ENCODE peak calls at places on chromosomes 1 and 21, in ten cellular contexts. One of them, this sample, is unnamed.

GRCh38 chr1:162847839-162848453 is 13.0 kb downstream of the CCDC190 start:
- DNase-seq in mammary epithelial cell: peak
- DNase-seq in GM20000: peak
- DNase-seq in CD4-positive, alpha-beta T cell: peak
- DNase-seq in omental fat pad: peak
- DNase-seq in A673: peak
- DNase-seq in ovary: peak
- DNase-seq in type B pancreatic cell: peak
- DNase-seq in choroid plexus epithelial cell: peak
- DNase-seq in GM12865: peak
- DNase-seq in this sample: peak

GRCh38 chr1:7585216-7585907 is 185.7 kb upstream of the VAMP3 start:
- DNase-seq in GM20000: no peak
- DNase-seq in omental fat pad: no peak
- DNase-seq in GM12865: no peak
- DNase-seq in ovary: peak
- DNase-seq in CD4-positive, alpha-beta T cell: no peak
- DNase-seq in mammary epithelial cell: no peak
- DNase-seq in choroid plexus epithelial cell: no peak
- DNase-seq in A673: no peak
- DNase-seq in type B pancreatic cell: no peak
- DNase-seq in this sample: no peak

GRCh38 chr21:14741237-14741636 is 195.1 kb upstream of the SAMSN1 start:
- DNase-seq in GM20000: no peak
- DNase-seq in choroid plexus epithelial cell: peak
- DNase-seq in ovary: no peak
- DNase-seq in CD4-positive, alpha-beta T cell: no peak
- DNase-seq in GM12865: no peak
- DNase-seq in omental fat pad: no peak
- DNase-seq in mammary epithelial cell: peak
- DNase-seq in type B pancreatic cell: no peak
- DNase-seq in A673: no peak
- DNase-seq in this sample: no peak

GRCh38 chr1:80656011-80656627 is 1144.6 kb upstream of the ADGRL2 start:
- DNase-seq in GM12865: peak
- DNase-seq in choroid plexus epithelial cell: peak
- DNase-seq in A673: peak
- DNase-seq in mammary epithelial cell: peak
- DNase-seq in type B pancreatic cell: no peak
- DNase-seq in omental fat pad: no peak
- DNase-seq in GM20000: no peak
- DNase-seq in ovary: no peak
- DNase-seq in CD4-positive, alpha-beta T cell: no peak
- DNase-seq in this sample: no peak

GRCh38 chr21:31913191-31913608 is 40.4 kb downstream of the HUNK start:
- DNase-seq in type B pancreatic cell: no peak
- DNase-seq in A673: no peak
- DNase-seq in omental fat pad: no peak
- DNase-seq in ovary: no peak
- DNase-seq in GM12865: no peak
- DNase-seq in GM20000: no peak
- DNase-seq in choroid plexus epithelial cell: no peak
- DNase-seq in CD4-positive, alpha-beta T cell: no peak
- DNase-seq in mammary epithelial cell: no peak
- DNase-seq in this sample: no peak

GRCh38 chr1:109793486-109794318 is 30.0 kb upstream of the EPS8L3 start:
- DNase-seq in type B pancreatic cell: peak
- DNase-seq in mammary epithelial cell: peak
- DNase-seq in GM20000: no peak
- DNase-seq in choroid plexus epithelial cell: peak
- DNase-seq in A673: peak
- DNase-seq in ovary: peak
- DNase-seq in CD4-positive, alpha-beta T cell: no peak
- DNase-seq in omental fat pad: peak
- DNase-seq in GM12865: no peak
- DNase-seq in this sample: peak

GRCh38 chr1:96416690-96417444 is 304.7 kb upstream of the PTBP2 start:
- DNase-seq in A673: no peak
- DNase-seq in choroid plexus epithelial cell: peak
- DNase-seq in type B pancreatic cell: no peak
- DNase-seq in GM12865: peak
- DNase-seq in GM20000: peak
- DNase-seq in CD4-positive, alpha-beta T cell: no peak
- DNase-seq in mammary epithelial cell: peak
- DNase-seq in ovary: no peak
- DNase-seq in omental fat pad: no peak
- DNase-seq in this sample: no peak

GRCh38 chr21:17688912-17689874 is 76.5 kb upstream of the BTG3 start:
- DNase-seq in CD4-positive, alpha-beta T cell: peak
- DNase-seq in mammary epithelial cell: peak
- DNase-seq in A673: peak
- DNase-seq in omental fat pad: no peak
- DNase-seq in GM20000: no peak
- DNase-seq in choroid plexus epithelial cell: peak
- DNase-seq in ovary: peak
- DNase-seq in type B pancreatic cell: no peak
- DNase-seq in GM12865: peak
- DNase-seq in this sample: peak

DNA sequence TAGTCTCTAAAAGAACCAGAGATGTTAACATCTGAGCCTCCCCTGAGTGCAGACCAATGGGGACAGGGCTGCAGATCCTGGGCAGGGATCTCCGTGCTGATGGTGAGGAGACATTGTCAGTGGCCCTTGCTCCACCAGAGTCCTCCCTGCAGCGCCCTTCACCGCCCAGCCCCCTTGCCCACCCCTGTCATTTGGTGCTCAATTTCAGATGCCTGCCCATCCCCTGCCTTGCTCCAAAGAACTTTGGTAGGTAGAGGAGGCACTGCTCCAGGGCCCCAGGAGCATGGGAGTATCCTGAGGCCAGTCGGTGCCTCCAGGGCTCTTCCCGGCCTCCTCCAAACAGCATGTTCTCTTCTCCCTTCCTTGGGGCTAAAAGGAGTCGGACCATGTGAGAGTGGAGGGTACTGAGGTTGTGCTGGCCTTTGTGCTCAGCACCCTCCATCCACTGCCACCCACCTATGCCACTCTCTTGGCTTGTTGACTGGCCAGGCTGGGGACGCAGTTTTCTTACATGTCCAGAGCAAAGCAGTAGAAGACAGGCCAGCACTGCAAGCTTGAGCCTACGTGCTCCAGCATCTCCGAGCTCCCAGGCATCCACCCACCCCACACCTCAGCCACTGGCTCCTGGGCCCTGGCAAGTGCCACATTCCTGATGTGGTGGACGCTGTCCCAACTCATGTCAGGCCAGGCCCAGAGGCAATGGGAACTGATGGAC is 160.1 kb downstream of the TRIM33 start:
- DNase-seq in CD4-positive, alpha-beta T cell: no peak
- DNase-seq in GM12865: no peak
- DNase-seq in GM20000: no peak
- DNase-seq in A673: no peak
- DNase-seq in type B pancreatic cell: peak
- DNase-seq in mammary epithelial cell: no peak
- DNase-seq in omental fat pad: no peak
- DNase-seq in ovary: no peak
- DNase-seq in choroid plexus epithelial cell: no peak
- DNase-seq in this sample: no peak
- TF ChIP-seq CTCF in CD4-positive, alpha-beta T cell: no peak
- TF ChIP-seq CTCF in GM12865: no peak
- TF ChIP-seq CTCF in GM20000: no peak
- TF ChIP-seq CTCF in A673: no peak
- TF ChIP-seq CTCF in type B pancreatic cell: no peak
- TF ChIP-seq CTCF in mammary epithelial cell: no peak
- TF ChIP-seq CTCF in omental fat pad: no peak
- TF ChIP-seq CTCF in ovary: no peak
- TF ChIP-seq CTCF in choroid plexus epithelial cell: no peak
- TF ChIP-seq CTCF in this sample: no peak

DNA sequence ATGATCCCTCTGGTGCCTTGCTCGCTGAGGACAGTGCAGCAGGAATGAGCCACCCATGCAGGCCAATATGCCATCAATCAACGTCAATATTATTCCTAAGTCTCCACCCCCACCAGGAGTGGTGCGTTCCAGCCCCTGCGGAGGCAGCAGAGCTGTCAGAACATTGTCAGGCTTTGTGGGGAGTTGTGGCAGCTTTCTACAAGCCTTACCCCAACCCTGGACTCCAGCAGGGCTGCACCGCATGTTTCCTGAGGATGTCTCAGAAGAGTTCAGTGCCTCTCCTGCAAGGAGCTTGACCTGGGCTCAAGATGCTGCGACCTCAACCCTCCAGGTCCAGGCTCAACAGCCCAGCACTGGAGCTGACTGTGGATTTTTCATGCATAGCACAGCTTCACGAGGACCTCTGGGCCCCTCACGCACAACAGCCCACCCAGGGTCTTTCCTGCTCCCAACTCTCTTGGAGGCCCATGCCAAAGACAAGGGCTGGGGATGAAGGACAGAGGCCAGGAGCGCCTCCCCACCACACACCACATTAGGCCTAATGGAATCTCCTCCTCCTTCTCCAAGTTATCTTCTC is 67.5 kb downstream of the PSMG1 start:
- DNase-seq in GM20000: no peak
- DNase-seq in A673: no peak
- DNase-seq in mammary epithelial cell: no peak
- DNase-seq in GM12865: no peak
- DNase-seq in type B pancreatic cell: no peak
- DNase-seq in CD4-positive, alpha-beta T cell: no peak
- DNase-seq in ovary: no peak
- DNase-seq in omental fat pad: no peak
- DNase-seq in choroid plexus epithelial cell: no peak
- DNase-seq in this sample: no peak
- TF ChIP-seq CTCF in GM20000: no peak
- TF ChIP-seq CTCF in A673: no peak
- TF ChIP-seq CTCF in mammary epithelial cell: no peak
- TF ChIP-seq CTCF in GM12865: no peak
- TF ChIP-seq CTCF in type B pancreatic cell: no peak
- TF ChIP-seq CTCF in CD4-positive, alpha-beta T cell: no peak
- TF ChIP-seq CTCF in ovary: no peak
- TF ChIP-seq CTCF in omental fat pad: no peak
- TF ChIP-seq CTCF in choroid plexus epithelial cell: peak
- TF ChIP-seq CTCF in this sample: no peak

GRCh38 chr1:19182223-19182622 is 27.8 kb downstream of the UBR4 start:
- DNase-seq in GM12865: no peak
- DNase-seq in A673: no peak
- DNase-seq in choroid plexus epithelial cell: no peak
- DNase-seq in CD4-positive, alpha-beta T cell: no peak
- DNase-seq in mammary epithelial cell: no peak
- DNase-seq in ovary: no peak
- DNase-seq in GM20000: no peak
- DNase-seq in omental fat pad: no peak
- DNase-seq in type B pancreatic cell: no peak
- DNase-seq in this sample: no peak

GRCh38 chr1:19178734-19179398 is 31.2 kb downstream of the UBR4 start:
- DNase-seq in GM12865: no peak
- DNase-seq in omental fat pad: no peak
- DNase-seq in GM20000: no peak
- DNase-seq in ovary: no peak
- DNase-seq in A673: no peak
- DNase-seq in mammary epithelial cell: no peak
- DNase-seq in CD4-positive, alpha-beta T cell: no peak
- DNase-seq in type B pancreatic cell: no peak
- DNase-seq in choroid plexus epithelial cell: no peak
- DNase-seq in this sample: no peak

GRCh38 chr1:19177811-19178210 is 32.3 kb downstream of the UBR4 start:
- DNase-seq in GM20000: no peak
- DNase-seq in GM12865: no peak
- DNase-seq in choroid plexus epithelial cell: no peak
- DNase-seq in A673: no peak
- DNase-seq in type B pancreatic cell: no peak
- DNase-seq in ovary: no peak
- DNase-seq in mammary epithelial cell: no peak
- DNase-seq in CD4-positive, alpha-beta T cell: no peak
- DNase-seq in omental fat pad: no peak
- DNase-seq in this sample: no peak

GRCh38 chr1:19179597-19180271 is 30.3 kb downstream of the UBR4 start:
- DNase-seq in GM12865: peak
- DNase-seq in mammary epithelial cell: no peak
- DNase-seq in GM20000: no peak
- DNase-seq in omental fat pad: no peak
- DNase-seq in A673: peak
- DNase-seq in CD4-positive, alpha-beta T cell: no peak
- DNase-seq in type B pancreatic cell: no peak
- DNase-seq in ovary: no peak
- DNase-seq in choroid plexus epithelial cell: peak
- DNase-seq in this sample: no peak
- TF ChIP-seq CTCF in GM12865: peak
- TF ChIP-seq CTCF in mammary epithelial cell: peak
- TF ChIP-seq CTCF in GM20000: no peak
- TF ChIP-seq CTCF in omental fat pad: no peak
- TF ChIP-seq CTCF in A673: peak
- TF ChIP-seq CTCF in CD4-positive, alpha-beta T cell: peak
- TF ChIP-seq CTCF in type B pancreatic cell: peak
- TF ChIP-seq CTCF in ovary: no peak
- TF ChIP-seq CTCF in choroid plexus epithelial cell: peak
- TF ChIP-seq CTCF in this sample: peak

GRCh38 chr21:36477559-36477958 is 2.4 kb downstream of the CLDN14 start:
- DNase-seq in CD4-positive, alpha-beta T cell: no peak
- DNase-seq in ovary: no peak
- DNase-seq in GM20000: no peak
- DNase-seq in GM12865: no peak
- DNase-seq in A673: no peak
- DNase-seq in mammary epithelial cell: no peak
- DNase-seq in omental fat pad: no peak
- DNase-seq in choroid plexus epithelial cell: no peak
- DNase-seq in type B pancreatic cell: no peak
- DNase-seq in this sample: no peak

GRCh38 chr21:36480618-36481017 is 696 bp upstream of the CLDN14 start:
- DNase-seq in mammary epithelial cell: no peak
- DNase-seq in GM12865: no peak
- DNase-seq in choroid plexus epithelial cell: no peak
- DNase-seq in ovary: no peak
- DNase-seq in omental fat pad: no peak
- DNase-seq in A673: no peak
- DNase-seq in CD4-positive, alpha-beta T cell: no peak
- DNase-seq in GM20000: no peak
- DNase-seq in type B pancreatic cell: no peak
- DNase-seq in this sample: no peak

GRCh38 chr21:36478207-36478701 is 1.7 kb downstream of the CLDN14 start:
- DNase-seq in choroid plexus epithelial cell: peak
- DNase-seq in A673: peak
- DNase-seq in mammary epithelial cell: peak
- DNase-seq in omental fat pad: no peak
- DNase-seq in GM20000: no peak
- DNase-seq in ovary: no peak
- DNase-seq in GM12865: peak
- DNase-seq in CD4-positive, alpha-beta T cell: no peak
- DNase-seq in type B pancreatic cell: no peak
- DNase-seq in this sample: no peak

GRCh38 chr21:36479415-36480402 is at the start of gene CLDN14:
- DNase-seq in ovary: no peak
- DNase-seq in omental fat pad: no peak
- DNase-seq in GM20000: no peak
- DNase-seq in mammary epithelial cell: no peak
- DNase-seq in CD4-positive, alpha-beta T cell: no peak
- DNase-seq in type B pancreatic cell: no peak
- DNase-seq in A673: no peak
- DNase-seq in choroid plexus epithelial cell: peak
- DNase-seq in GM12865: no peak
- DNase-seq in this sample: no peak

DNA sequence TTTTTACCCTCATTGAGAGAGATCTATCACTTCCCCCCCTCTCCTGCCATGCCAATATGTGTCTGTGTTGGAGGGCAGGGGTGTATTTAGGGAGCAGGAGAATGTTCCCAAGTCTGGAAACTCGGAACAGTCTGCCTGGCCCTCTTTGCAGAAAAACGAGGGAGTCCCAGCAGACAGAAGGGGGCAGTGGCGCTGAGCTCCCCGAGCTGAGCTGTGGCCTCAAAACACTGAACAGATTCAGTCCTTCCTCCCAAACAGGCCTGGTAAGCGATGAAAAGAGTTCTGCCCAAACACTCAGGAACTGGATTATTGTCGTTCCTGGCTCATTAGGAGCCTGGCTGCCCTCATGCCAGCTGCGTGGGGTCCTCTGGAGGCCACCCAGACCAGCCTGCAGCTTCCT is 981 bp downstream of the CLDN14 start:
- DNase-seq in mammary epithelial cell: no peak
- DNase-seq in ovary: no peak
- DNase-seq in A673: peak
- DNase-seq in GM12865: no peak
- DNase-seq in omental fat pad: no peak
- DNase-seq in type B pancreatic cell: no peak
- DNase-seq in choroid plexus epithelial cell: no peak
- DNase-seq in GM20000: no peak
- DNase-seq in CD4-positive, alpha-beta T cell: no peak
- DNase-seq in this sample: no peak
- TF ChIP-seq CTCF in mammary epithelial cell: no peak
- TF ChIP-seq CTCF in ovary: no peak
- TF ChIP-seq CTCF in A673: peak
- TF ChIP-seq CTCF in GM12865: no peak
- TF ChIP-seq CTCF in omental fat pad: no peak
- TF ChIP-seq CTCF in type B pancreatic cell: peak
- TF ChIP-seq CTCF in choroid plexus epithelial cell: peak
- TF ChIP-seq CTCF in GM20000: no peak
- TF ChIP-seq CTCF in CD4-positive, alpha-beta T cell: no peak
- TF ChIP-seq CTCF in this sample: no peak

This sample was measured in natural killer cell.